ENCODE peak calls at places on chromosomes 7 and 10, in ten cellular contexts. K is WERI-Rb-1, P is heart left ventricle, H is GM12878, D is progenitor cell of endocrine pancreas, L is colonic mucosa, O is GM10248, U is Panc1, R is AG10803, A is BJ. X is an unnamed sample.

GRCh38 chr10:62545667-62546066 is 171.5 kb downstream of the ZNF365 start:
- DNase-seq in P (no peak), A (no peak), O (no peak), R (peak; percentile 89), D (no peak), L (no peak), U (no peak), K (no peak), H (no peak), X (no peak)

GRCh38 chr10:1142596-1142995 is 86.4 kb downstream of the WDR37 start:
- DNase-seq in P (no peak), K (no peak), L (peak; percentile 15), O (no peak), D (no peak), H (no peak), A (no peak), U (no peak), R (no peak), X (no peak)

GRCh38 chr10:49508249-49508648 is 30.7 kb downstream of the ERCC6 start:
- DNase-seq in U (no peak), P (no peak), K (no peak), O (no peak), L (no peak), A (no peak), D (no peak), R (no peak), H (peak; percentile 9), X (no peak)

GRCh38 chr7:110650313-110650712 is 440.6 kb upstream of the LRRN3 start:
- DNase-seq in L (no peak), D (no peak), A (no peak), H (no peak), P (no peak), O (no peak), U (no peak), K (no peak), R (no peak), X (no peak)

GRCh38 chr7:42262907-42263466 is 26.0 kb upstream of the GLI3 start:
- DNase-seq in A (peak; percentile 71), R (peak; percentile 89), D (no peak), U (no peak), L (no peak), P (peak; percentile 68), H (no peak), O (no peak), K (peak; percentile 19), X (peak; percentile 86)

GRCh38 chr10:30094601-30095000 is 35.2 kb upstream of the JCAD start:
- DNase-seq in O (no peak), H (no peak), L (no peak), K (no peak), A (no peak), U (no peak), P (no peak), D (no peak), R (no peak), X (no peak)

GRCh38 chr7:8516976-8517375 is 83.6 kb downstream of the NXPH1 start:
- DNase-seq in U (no peak), L (no peak), H (no peak), D (no peak), O (no peak), A (no peak), K (no peak), P (no peak), R (no peak), X (no peak)

GRCh38 chr7:30104134-30104533 is 30.7 kb upstream of the MTURN start:
- DNase-seq in R (no peak), D (no peak), A (no peak), P (no peak), H (no peak), O (no peak), U (no peak), K (no peak), L (no peak), X (no peak)

GRCh38 chr10:78543749-78544446 is 510.2 kb downstream of the RPS24 start:
- DNase-seq in R (peak; percentile 98), O (no peak), L (peak; percentile 56), P (no peak), U (no peak), K (peak; percentile 29), H (no peak), A (peak; percentile 80), D (no peak), X (peak; percentile 88)

GRCh38 chr7:151390594-151391357 is 19.1 kb downstream of the WDR86 start:
- DNase-seq in K (no peak), O (no peak), A (no peak), P (no peak), R (no peak), H (no peak), U (no peak), L (no peak), D (no peak), X (no peak)

GRCh38 chr10:110138197-110138812 is 69.1 kb upstream of the MXI1 start:
- DNase-seq in O (peak; percentile 66), A (peak; percentile 6), K (no peak), L (no peak), H (no peak), D (no peak), P (no peak), U (peak; percentile 18), R (peak; percentile 67), X (no peak)

GRCh38 chr7:115070311-115070710 is 148.4 kb downstream of the MDFIC start:
- DNase-seq in U (no peak), R (no peak), L (no peak), D (no peak), A (no peak), H (no peak), K (no peak), O (no peak), P (no peak), X (no peak)

GRCh38 chr10:70430489-70431445 is 10.7 kb downstream of the NODAL start:
- DNase-seq in D (no peak), R (peak; percentile 58), H (no peak), L (peak; percentile 55), A (no peak), K (no peak), U (no peak), P (no peak), O (no peak), X (peak; percentile 87)

GRCh38 chr7:8638076-8638475 is 204.7 kb downstream of the NXPH1 start:
- DNase-seq in A (no peak), R (no peak), U (no peak), P (no peak), O (no peak), L (peak; percentile 25), K (no peak), H (no peak), D (no peak), X (no peak)

GRCh38 chr10:62250594-62251198 is 17.9 kb downstream of the RTKN2 start:
- DNase-seq in R (peak; percentile 33), O (no peak), H (no peak), P (no peak), L (no peak), A (no peak), U (peak; percentile 96), K (no peak), D (no peak), X (no peak)

GRCh38 chr7:117098457-117098856 is 145.2 kb downstream of the ST7 start:
- DNase-seq in O (no peak), A (peak; percentile 98), R (peak; percentile 97), L (no peak), D (no peak), H (no peak), K (no peak), U (peak; percentile 20), P (no peak), X (no peak)

GRCh38 chr10:123241391-123242141 is 87.4 kb downstream of the BUB3 start:
- DNase-seq in L (no peak), R (no peak), H (no peak), K (no peak), P (no peak), O (peak; percentile 18), U (no peak), A (no peak), D (no peak), X (no peak)

DNA sequence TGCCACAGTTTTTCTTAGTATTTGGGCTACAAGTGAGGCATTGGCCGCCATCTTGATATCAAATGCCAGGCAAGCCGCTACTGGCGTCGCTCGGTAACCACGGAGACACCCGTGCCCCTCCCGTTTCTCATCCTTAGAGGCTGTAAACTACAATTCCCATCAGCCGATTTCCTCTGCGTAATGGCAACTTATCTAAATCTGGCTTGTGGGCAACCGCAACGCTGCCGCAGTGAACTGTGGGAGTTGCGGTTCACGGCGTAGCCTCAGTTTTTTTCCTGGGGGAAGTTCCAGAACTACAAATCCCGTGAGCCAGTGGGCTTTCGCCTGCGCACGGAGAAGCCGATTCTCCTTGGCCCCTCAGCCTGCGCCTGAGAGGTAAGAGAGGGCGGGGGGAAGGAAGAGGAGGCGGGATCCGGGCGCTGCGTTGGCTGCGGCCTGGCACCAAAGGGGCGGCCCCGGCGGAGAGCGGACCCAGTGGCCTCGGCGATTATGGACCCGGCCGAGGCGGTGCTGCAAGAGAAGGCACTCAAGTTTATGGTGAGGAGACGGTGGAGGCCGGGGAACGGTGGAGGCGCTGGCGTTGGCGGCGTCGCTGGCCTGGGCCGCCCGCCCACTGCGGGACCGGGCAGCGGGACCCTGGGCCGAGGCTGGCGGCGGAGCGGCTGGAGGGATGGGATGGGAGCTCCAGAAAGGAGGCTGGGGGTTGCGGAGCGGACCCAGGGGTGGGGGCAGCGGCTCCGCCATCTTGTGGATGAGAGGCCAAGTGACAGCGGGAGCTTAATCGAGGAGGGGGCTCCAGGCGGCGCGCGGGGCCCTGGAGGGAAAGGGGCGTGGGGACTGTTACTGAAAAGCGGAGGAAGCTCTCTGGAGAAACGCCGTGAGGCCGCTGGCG is at the start of gene BTRC:
- DNase-seq in K (peak; percentile 98), O (peak; percentile 94), R (peak; percentile 99), A (peak; percentile 99), U (peak; percentile 99), L (peak; percentile 97), D (peak; percentile 88), H (peak; percentile 98), P (peak; percentile 96), X (peak; percentile 96)
- TF ChIP-seq CTCF in K (peak; percentile 17), O (no peak), R (no peak), A (no peak), U (no peak), L (no peak), D (peak; percentile 14), H (no peak), P (peak; percentile 13), X (peak; percentile 5)

GRCh38 chr7:155405399-155406318 is 52.3 kb upstream of the EN2 start:
- DNase-seq in A (no peak), K (peak; percentile 44), U (no peak), L (no peak), P (no peak), O (no peak), H (no peak), R (no peak), D (no peak), X (no peak)
- TF ChIP-seq CTCF in A (no peak), K (peak; percentile 53), U (peak; percentile 60), L (no peak), P (no peak), O (no peak), H (peak; percentile 6), R (no peak), D (no peak), X (no peak)

GRCh38 chr10:89852872-89853271 is 151.5 kb downstream of the KIF20B start:
- DNase-seq in K (no peak), L (no peak), A (no peak), P (no peak), D (no peak), R (no peak), H (no peak), O (no peak), U (no peak), X (no peak)
- TF ChIP-seq CTCF in K (peak; percentile 38), L (no peak), A (no peak), P (no peak), D (no peak), R (no peak), H (no peak), O (no peak), U (peak; percentile 4), X (no peak)

GRCh38 chr7:128936798-128937197 is 929 bp upstream of the IRF5 start:
- DNase-seq in L (no peak), U (no peak), P (no peak), O (no peak), R (no peak), A (no peak), D (no peak), H (no peak), K (no peak), X (no peak)
- TF ChIP-seq CTCF in L (no peak), U (no peak), P (no peak), O (no peak), R (no peak), A (no peak), D (no peak), H (no peak), K (no peak), X (no peak)

X was measured in tibial artery.